ENCODE peak calls at places on chromosomes 11 and 22, in four cellular contexts. L is left ventricle myocardium inferior, G is endothelial cell of umbilical vein, E is fibroblast of mammary gland. O is an unnamed sample.

GRCh38 chr11:66365711-66366619 is 5.6 kb downstream of the SLC29A2 start:
- DNase-seq in L (no peak), G (no peak), E (no peak), O (no peak)

GRCh38 chr11:109267293-109268095 is 154.5 kb upstream of the C11orf87 start:
- DNase-seq in L (no peak), G (no peak), E (no peak), O (no peak)

GRCh38 chr22:38513063-38513462 is 7.0 kb upstream of the DDX17 start:
- DNase-seq in L (no peak), G (no peak), E (no peak), O (no peak)

GRCh38 chr11:34492806-34493414 is 20.7 kb downstream of the ELF5 start:
- DNase-seq in L (no peak), G (peak), E (peak), O (peak)

GRCh38 chr22:45554861-45555260 is 52.2 kb downstream of the FBLN1 start:
- DNase-seq in L (no peak), G (no peak), E (no peak), O (no peak)

GRCh38 chr11:121892131-121892681 is 223.8 kb downstream of the BLID start:
- DNase-seq in L (peak), G (peak), E (peak), O (peak)

GRCh38 chr11:67484847-67485311 is 2.1 kb downstream of the AIP start:
- DNase-seq in L (no peak), G (no peak), E (no peak), O (no peak)

GRCh38 chr11:77093987-77094840 is 8.4 kb upstream of the OMP start:
- DNase-seq in L (no peak), G (no peak), E (peak), O (no peak)

GRCh38 chr11:8315463-8315862 is 51.8 kb upstream of the LMO1 start:
- DNase-seq in L (no peak), G (no peak), E (no peak), O (no peak)

GRCh38 chr11:295351-296205 is 3.7 kb downstream of the IFITM5 start:
- DNase-seq in L (peak), G (no peak), E (no peak), O (no peak)

GRCh38 chr11:11979487-11980117 is 28.8 kb downstream of the DKK3 start:
- DNase-seq in L (peak), G (no peak), E (peak), O (peak)

GRCh38 chr22:41947181-41948080 is 479 bp upstream of the CENPM start:
- DNase-seq in L (no peak), G (no peak), E (no peak), O (no peak)

GRCh38 chr11:34830648-34831047 is 85.5 kb downstream of the APIP start:
- DNase-seq in L (peak), G (no peak), E (no peak), O (peak)

GRCh38 chr11:11531127-11531526 is 90.7 kb downstream of the GALNT18 start:
- DNase-seq in L (no peak), G (no peak), E (no peak), O (no peak)

GRCh38 chr11:112292785-112293407 is 32.2 kb upstream of the PLET1 start:
- DNase-seq in L (no peak), G (peak), E (peak), O (peak)

GRCh38 chr11:13328276-13328675 is 50.7 kb downstream of the BMAL1 start:
- DNase-seq in L (no peak), G (no peak), E (no peak), O (no peak)

GRCh38 chr11:13327421-13327820 is 49.8 kb downstream of the BMAL1 start:
- DNase-seq in L (no peak), G (no peak), E (no peak), O (no peak)

GRCh38 chr11:13324141-13324540 is 46.6 kb downstream of the BMAL1 start:
- DNase-seq in L (no peak), G (no peak), E (no peak), O (no peak)

GRCh38 chr11:13321431-13321830 is 43.8 kb downstream of the BMAL1 start:
- DNase-seq in L (no peak), G (no peak), E (no peak), O (no peak)

GRCh38 chr11:13324709-13325108 is 47.1 kb downstream of the BMAL1 start:
- DNase-seq in L (no peak), G (no peak), E (no peak), O (no peak)
- H3K4me3 ChIP-seq in L (no peak), G (no peak), E (no peak), O (no peak)

GRCh38 chr11:20161230-20161918 is 1.1 kb upstream of the DBX1 start:
- DNase-seq in L (no peak), G (no peak), E (no peak), O (peak)
- H3K4me3 ChIP-seq in L (no peak), G (no peak), E (no peak), O (no peak)

GRCh38 chr11:106397787-106398355 is 320.4 kb downstream of the AASDHPPT start:
- DNase-seq in L (no peak), G (no peak), E (peak), O (no peak)
- H3K4me3 ChIP-seq in L (no peak), G (no peak), E (no peak), O (no peak)

GRCh38 chr11:65224939-65225283 is 36.9 kb upstream of the POLA2 start:
- DNase-seq in L (peak), G (peak), E (peak), O (peak)
- H3K4me3 ChIP-seq in L (peak), G (no peak), E (no peak), O (no peak)